ENCODE peak calls at places on chromosomes 16 and 17, in seven cellular contexts. One of them, this sample, is unnamed.

GRCh38 chr17:57874058-57874419 is 24.2 kb upstream of the MRPS23 start:
- DNase-seq in heart left ventricle: no peak
- DNase-seq in naive thymus-derived CD4-positive, alpha-beta T cell: no peak
- DNase-seq in neural crest cell: no peak
- DNase-seq in NCI-H187 treated with DMSO at 0.1 percent for 48 hours: no peak
- DNase-seq in stimulated activated CD4-positive, alpha-beta T cell treated with anti-CD3 and anti-CD28 coated beads, TNF-alpha, amount 100 ng/mL, for 48 hours: no peak
- DNase-seq in EH: no peak
- DNase-seq in this sample: no peak

GRCh38 chr16:89170346-89171215 is 967 bp upstream of the CDH15 start:
- DNase-seq in heart left ventricle: no peak
- DNase-seq in naive thymus-derived CD4-positive, alpha-beta T cell: no peak
- DNase-seq in neural crest cell: no peak
- DNase-seq in NCI-H187 treated with DMSO at 0.1 percent for 48 hours: peak; percentile 26
- DNase-seq in stimulated activated CD4-positive, alpha-beta T cell treated with anti-CD3 and anti-CD28 coated beads, TNF-alpha, amount 100 ng/mL, for 48 hours: no peak
- DNase-seq in EH: no peak
- DNase-seq in this sample: no peak

GRCh38 chr17:37698856-37699255 is 46.0 kb downstream of the HNF1B start:
- DNase-seq in heart left ventricle: no peak
- DNase-seq in naive thymus-derived CD4-positive, alpha-beta T cell: no peak
- DNase-seq in neural crest cell: no peak
- DNase-seq in NCI-H187 treated with DMSO at 0.1 percent for 48 hours: no peak
- DNase-seq in stimulated activated CD4-positive, alpha-beta T cell treated with anti-CD3 and anti-CD28 coated beads, TNF-alpha, amount 100 ng/mL, for 48 hours: no peak
- DNase-seq in EH: no peak
- DNase-seq in this sample: no peak

GRCh38 chr16:84548508-84548907 is 44.0 kb upstream of the MEAK7 start:
- DNase-seq in heart left ventricle: no peak
- DNase-seq in naive thymus-derived CD4-positive, alpha-beta T cell: no peak
- DNase-seq in neural crest cell: no peak
- DNase-seq in NCI-H187 treated with DMSO at 0.1 percent for 48 hours: no peak
- DNase-seq in stimulated activated CD4-positive, alpha-beta T cell treated with anti-CD3 and anti-CD28 coated beads, TNF-alpha, amount 100 ng/mL, for 48 hours: no peak
- DNase-seq in EH: no peak
- DNase-seq in this sample: no peak

GRCh38 chr17:39994448-39994847 is 13.8 kb downstream of the PSMD3 start:
- DNase-seq in heart left ventricle: no peak
- DNase-seq in naive thymus-derived CD4-positive, alpha-beta T cell: no peak
- DNase-seq in neural crest cell: no peak
- DNase-seq in NCI-H187 treated with DMSO at 0.1 percent for 48 hours: no peak
- DNase-seq in stimulated activated CD4-positive, alpha-beta T cell treated with anti-CD3 and anti-CD28 coated beads, TNF-alpha, amount 100 ng/mL, for 48 hours: no peak
- DNase-seq in EH: no peak
- DNase-seq in this sample: no peak

GRCh38 chr17:82913304-82914043 is 73.7 kb upstream of the ZNF750 start:
- DNase-seq in heart left ventricle: no peak
- DNase-seq in naive thymus-derived CD4-positive, alpha-beta T cell: no peak
- DNase-seq in neural crest cell: no peak
- DNase-seq in NCI-H187 treated with DMSO at 0.1 percent for 48 hours: no peak
- DNase-seq in stimulated activated CD4-positive, alpha-beta T cell treated with anti-CD3 and anti-CD28 coated beads, TNF-alpha, amount 100 ng/mL, for 48 hours: no peak
- DNase-seq in EH: no peak
- DNase-seq in this sample: no peak

GRCh38 chr17:48236681-48237134 is 129.1 kb downstream of the SNX11 start:
- DNase-seq in heart left ventricle: no peak
- DNase-seq in naive thymus-derived CD4-positive, alpha-beta T cell: no peak
- DNase-seq in neural crest cell: no peak
- DNase-seq in NCI-H187 treated with DMSO at 0.1 percent for 48 hours: no peak
- DNase-seq in stimulated activated CD4-positive, alpha-beta T cell treated with anti-CD3 and anti-CD28 coated beads, TNF-alpha, amount 100 ng/mL, for 48 hours: no peak
- DNase-seq in EH: peak; percentile 70
- DNase-seq in this sample: no peak

GRCh38 chr17:74097461-74098131 is 105.9 kb upstream of the RPL38 start:
- DNase-seq in heart left ventricle: no peak
- DNase-seq in naive thymus-derived CD4-positive, alpha-beta T cell: no peak
- DNase-seq in neural crest cell: no peak
- DNase-seq in NCI-H187 treated with DMSO at 0.1 percent for 48 hours: no peak
- DNase-seq in stimulated activated CD4-positive, alpha-beta T cell treated with anti-CD3 and anti-CD28 coated beads, TNF-alpha, amount 100 ng/mL, for 48 hours: no peak
- DNase-seq in EH: no peak
- DNase-seq in this sample: no peak

GRCh38 chr16:81894592-81894991 is 115.5 kb downstream of the PLCG2 start:
- DNase-seq in heart left ventricle: no peak
- DNase-seq in naive thymus-derived CD4-positive, alpha-beta T cell: no peak
- DNase-seq in neural crest cell: no peak
- DNase-seq in NCI-H187 treated with DMSO at 0.1 percent for 48 hours: no peak
- DNase-seq in stimulated activated CD4-positive, alpha-beta T cell treated with anti-CD3 and anti-CD28 coated beads, TNF-alpha, amount 100 ng/mL, for 48 hours: no peak
- DNase-seq in EH: no peak
- DNase-seq in this sample: no peak

GRCh38 chr16:30535777-30536190 is 1.1 kb upstream of the ZNF747 start:
- DNase-seq in heart left ventricle: peak; percentile 73
- DNase-seq in naive thymus-derived CD4-positive, alpha-beta T cell: peak; percentile 58
- DNase-seq in neural crest cell: peak; percentile 36
- DNase-seq in NCI-H187 treated with DMSO at 0.1 percent for 48 hours: no peak
- DNase-seq in stimulated activated CD4-positive, alpha-beta T cell treated with anti-CD3 and anti-CD28 coated beads, TNF-alpha, amount 100 ng/mL, for 48 hours: peak; percentile 64
- DNase-seq in EH: peak; percentile 79
- DNase-seq in this sample: peak; percentile 58

GRCh38 chr17:61504697-61505096 is 52.5 kb downstream of the TBX4 start:
- DNase-seq in heart left ventricle: no peak
- DNase-seq in naive thymus-derived CD4-positive, alpha-beta T cell: no peak
- DNase-seq in neural crest cell: no peak
- DNase-seq in NCI-H187 treated with DMSO at 0.1 percent for 48 hours: no peak
- DNase-seq in stimulated activated CD4-positive, alpha-beta T cell treated with anti-CD3 and anti-CD28 coated beads, TNF-alpha, amount 100 ng/mL, for 48 hours: no peak
- DNase-seq in EH: peak; percentile 96
- DNase-seq in this sample: no peak

GRCh38 chr16:86892509-86892908 is 314.2 kb downstream of the FOXL1 start:
- DNase-seq in heart left ventricle: no peak
- DNase-seq in naive thymus-derived CD4-positive, alpha-beta T cell: no peak
- DNase-seq in neural crest cell: no peak
- DNase-seq in NCI-H187 treated with DMSO at 0.1 percent for 48 hours: no peak
- DNase-seq in stimulated activated CD4-positive, alpha-beta T cell treated with anti-CD3 and anti-CD28 coated beads, TNF-alpha, amount 100 ng/mL, for 48 hours: no peak
- DNase-seq in EH: peak; percentile 40
- DNase-seq in this sample: no peak

GRCh38 chr17:81429353-81429774 is 34.1 kb downstream of the BAHCC1 start:
- DNase-seq in heart left ventricle: peak; percentile 83
- DNase-seq in naive thymus-derived CD4-positive, alpha-beta T cell: no peak
- DNase-seq in neural crest cell: no peak
- DNase-seq in NCI-H187 treated with DMSO at 0.1 percent for 48 hours: no peak
- DNase-seq in stimulated activated CD4-positive, alpha-beta T cell treated with anti-CD3 and anti-CD28 coated beads, TNF-alpha, amount 100 ng/mL, for 48 hours: no peak
- DNase-seq in EH: peak; percentile 81
- DNase-seq in this sample: no peak

GRCh38 chr17:7580631-7581554 is 1.5 kb downstream of the CD68 start:
- DNase-seq in heart left ventricle: no peak
- DNase-seq in naive thymus-derived CD4-positive, alpha-beta T cell: no peak
- DNase-seq in neural crest cell: no peak
- DNase-seq in NCI-H187 treated with DMSO at 0.1 percent for 48 hours: no peak
- DNase-seq in stimulated activated CD4-positive, alpha-beta T cell treated with anti-CD3 and anti-CD28 coated beads, TNF-alpha, amount 100 ng/mL, for 48 hours: no peak
- DNase-seq in EH: no peak
- DNase-seq in this sample: no peak

GRCh38 chr16:88533945-88534641 is 36.1 kb upstream of the ZC3H18 start:
- DNase-seq in heart left ventricle: peak; percentile 77
- DNase-seq in naive thymus-derived CD4-positive, alpha-beta T cell: peak; percentile 79
- DNase-seq in neural crest cell: peak; percentile 72
- DNase-seq in NCI-H187 treated with DMSO at 0.1 percent for 48 hours: no peak
- DNase-seq in stimulated activated CD4-positive, alpha-beta T cell treated with anti-CD3 and anti-CD28 coated beads, TNF-alpha, amount 100 ng/mL, for 48 hours: peak; percentile 61
- DNase-seq in EH: peak; percentile 73
- DNase-seq in this sample: peak; percentile 68

GRCh38 chr17:50564916-50565315 is 4.4 kb downstream of the CACNA1G start:
- DNase-seq in heart left ventricle: no peak
- DNase-seq in naive thymus-derived CD4-positive, alpha-beta T cell: peak; percentile 27
- DNase-seq in neural crest cell: no peak
- DNase-seq in NCI-H187 treated with DMSO at 0.1 percent for 48 hours: no peak
- DNase-seq in stimulated activated CD4-positive, alpha-beta T cell treated with anti-CD3 and anti-CD28 coated beads, TNF-alpha, amount 100 ng/mL, for 48 hours: no peak
- DNase-seq in EH: peak; percentile 71
- DNase-seq in this sample: no peak